ENCODE peak calls at places on chromosomes 16 and 17, in nine cellular contexts. One of them, this sample, is unnamed.

GRCh38 chr17:56918916-56919315 is 5.1 kb upstream of the TRIM25 start:
- DNase-seq in heart left ventricle: no peak
- DNase-seq in midbrain: no peak
- DNase-seq in activated CD8-positive, alpha-beta memory T cell treated with anti-CD3 and anti-CD28 coated beads for 24 hours: no peak
- DNase-seq in retina: no peak
- DNase-seq in pancreas: no peak
- DNase-seq in immature natural killer cell: no peak
- DNase-seq in nephron progenitor cell: no peak
- DNase-seq in memory B cell: no peak
- DNase-seq in this sample: no peak

GRCh38 chr16:11359370-11359769 is 14.1 kb downstream of the RMI2 start:
- DNase-seq in midbrain: no peak
- DNase-seq in heart left ventricle: no peak
- DNase-seq in immature natural killer cell: no peak
- DNase-seq in retina: no peak
- DNase-seq in nephron progenitor cell: peak
- DNase-seq in memory B cell: no peak
- DNase-seq in activated CD8-positive, alpha-beta memory T cell treated with anti-CD3 and anti-CD28 coated beads for 24 hours: no peak
- DNase-seq in pancreas: peak
- DNase-seq in this sample: no peak

GRCh38 chr17:70159980-70160379 is 9.4 kb upstream of the KCNJ2 start:
- DNase-seq in pancreas: no peak
- DNase-seq in activated CD8-positive, alpha-beta memory T cell treated with anti-CD3 and anti-CD28 coated beads for 24 hours: no peak
- DNase-seq in heart left ventricle: no peak
- DNase-seq in memory B cell: no peak
- DNase-seq in nephron progenitor cell: no peak
- DNase-seq in midbrain: no peak
- DNase-seq in retina: no peak
- DNase-seq in immature natural killer cell: no peak
- DNase-seq in this sample: no peak

GRCh38 chr17:33016920-33017319 is 25.3 kb downstream of the SPACA3 start:
- DNase-seq in nephron progenitor cell: no peak
- DNase-seq in activated CD8-positive, alpha-beta memory T cell treated with anti-CD3 and anti-CD28 coated beads for 24 hours: no peak
- DNase-seq in memory B cell: no peak
- DNase-seq in heart left ventricle: no peak
- DNase-seq in retina: no peak
- DNase-seq in pancreas: no peak
- DNase-seq in midbrain: no peak
- DNase-seq in immature natural killer cell: no peak
- DNase-seq in this sample: no peak

GRCh38 chr17:4327638-4328037 is 38.8 kb downstream of the UBE2G1 start:
- DNase-seq in memory B cell: no peak
- DNase-seq in nephron progenitor cell: no peak
- DNase-seq in retina: no peak
- DNase-seq in activated CD8-positive, alpha-beta memory T cell treated with anti-CD3 and anti-CD28 coated beads for 24 hours: no peak
- DNase-seq in heart left ventricle: no peak
- DNase-seq in pancreas: no peak
- DNase-seq in immature natural killer cell: no peak
- DNase-seq in midbrain: no peak
- DNase-seq in this sample: peak

GRCh38 chr17:78432226-78432894 is 53.9 kb downstream of the PGS1 start:
- DNase-seq in pancreas: no peak
- DNase-seq in midbrain: peak
- DNase-seq in retina: no peak
- DNase-seq in immature natural killer cell: no peak
- DNase-seq in nephron progenitor cell: no peak
- DNase-seq in activated CD8-positive, alpha-beta memory T cell treated with anti-CD3 and anti-CD28 coated beads for 24 hours: no peak
- DNase-seq in heart left ventricle: no peak
- DNase-seq in memory B cell: no peak
- DNase-seq in this sample: no peak

GRCh38 chr17:29930399-29931010 is 477 bp upstream of the SSH2 start:
- DNase-seq in pancreas: no peak
- DNase-seq in memory B cell: no peak
- DNase-seq in heart left ventricle: no peak
- DNase-seq in immature natural killer cell: no peak
- DNase-seq in retina: peak
- DNase-seq in midbrain: peak
- DNase-seq in nephron progenitor cell: peak
- DNase-seq in activated CD8-positive, alpha-beta memory T cell treated with anti-CD3 and anti-CD28 coated beads for 24 hours: no peak
- DNase-seq in this sample: no peak

GRCh38 chr17:77718669-77718961 is 239.9 kb upstream of the TNRC6C start:
- DNase-seq in memory B cell: no peak
- DNase-seq in midbrain: no peak
- DNase-seq in retina: no peak
- DNase-seq in immature natural killer cell: no peak
- DNase-seq in pancreas: no peak
- DNase-seq in activated CD8-positive, alpha-beta memory T cell treated with anti-CD3 and anti-CD28 coated beads for 24 hours: no peak
- DNase-seq in nephron progenitor cell: no peak
- DNase-seq in heart left ventricle: no peak
- DNase-seq in this sample: no peak

GRCh38 chr17:28718990-28719433 is 773 bp upstream of the RPL23A start:
- DNase-seq in immature natural killer cell: no peak
- DNase-seq in pancreas: no peak
- DNase-seq in memory B cell: no peak
- DNase-seq in nephron progenitor cell: no peak
- DNase-seq in midbrain: no peak
- DNase-seq in retina: no peak
- DNase-seq in activated CD8-positive, alpha-beta memory T cell treated with anti-CD3 and anti-CD28 coated beads for 24 hours: no peak
- DNase-seq in heart left ventricle: no peak
- DNase-seq in this sample: no peak

GRCh38 chr17:52383493-52384100 is 225.1 kb upstream of the CA10 start:
- DNase-seq in heart left ventricle: peak
- DNase-seq in immature natural killer cell: no peak
- DNase-seq in memory B cell: no peak
- DNase-seq in pancreas: no peak
- DNase-seq in activated CD8-positive, alpha-beta memory T cell treated with anti-CD3 and anti-CD28 coated beads for 24 hours: no peak
- DNase-seq in midbrain: peak
- DNase-seq in retina: peak
- DNase-seq in nephron progenitor cell: peak
- DNase-seq in this sample: peak

GRCh38 chr16:10552998-10553491 is 27.4 kb downstream of the EMP2 start:
- DNase-seq in memory B cell: peak
- DNase-seq in activated CD8-positive, alpha-beta memory T cell treated with anti-CD3 and anti-CD28 coated beads for 24 hours: peak
- DNase-seq in heart left ventricle: peak
- DNase-seq in pancreas: no peak
- DNase-seq in nephron progenitor cell: no peak
- DNase-seq in midbrain: no peak
- DNase-seq in immature natural killer cell: peak
- DNase-seq in retina: no peak
- DNase-seq in this sample: no peak

GRCh38 chr17:80034977-80035686 is 540 bp downstream of the TBC1D16 start:
- DNase-seq in midbrain: no peak
- DNase-seq in retina: peak
- DNase-seq in nephron progenitor cell: peak
- DNase-seq in heart left ventricle: peak
- DNase-seq in memory B cell: peak
- DNase-seq in pancreas: peak
- DNase-seq in immature natural killer cell: peak
- DNase-seq in activated CD8-positive, alpha-beta memory T cell treated with anti-CD3 and anti-CD28 coated beads for 24 hours: peak
- DNase-seq in this sample: peak

GRCh38 chr17:49035470-49036269 is 38.5 kb downstream of the IGF2BP1 start:
- DNase-seq in memory B cell: peak
- DNase-seq in midbrain: no peak
- DNase-seq in retina: peak
- DNase-seq in immature natural killer cell: no peak
- DNase-seq in pancreas: peak
- DNase-seq in activated CD8-positive, alpha-beta memory T cell treated with anti-CD3 and anti-CD28 coated beads for 24 hours: peak
- DNase-seq in heart left ventricle: no peak
- DNase-seq in nephron progenitor cell: peak
- DNase-seq in this sample: peak

GRCh38 chr16:66324785-66325184 is 41.7 kb upstream of the CDH5 start:
- DNase-seq in midbrain: peak
- DNase-seq in retina: peak
- DNase-seq in heart left ventricle: no peak
- DNase-seq in activated CD8-positive, alpha-beta memory T cell treated with anti-CD3 and anti-CD28 coated beads for 24 hours: no peak
- DNase-seq in nephron progenitor cell: peak
- DNase-seq in pancreas: no peak
- DNase-seq in immature natural killer cell: no peak
- DNase-seq in memory B cell: no peak
- DNase-seq in this sample: peak

GRCh38 chr17:49595980-49596379 is 20.3 kb downstream of the NXPH3 start:
- DNase-seq in nephron progenitor cell: no peak
- DNase-seq in immature natural killer cell: no peak
- DNase-seq in memory B cell: no peak
- DNase-seq in activated CD8-positive, alpha-beta memory T cell treated with anti-CD3 and anti-CD28 coated beads for 24 hours: no peak
- DNase-seq in pancreas: no peak
- DNase-seq in heart left ventricle: no peak
- DNase-seq in retina: no peak
- DNase-seq in midbrain: no peak
- DNase-seq in this sample: no peak

GRCh38 chr16:75555707-75556512 is at the start of gene TMEM231:
- DNase-seq in nephron progenitor cell: peak
- DNase-seq in heart left ventricle: peak
- DNase-seq in pancreas: peak
- DNase-seq in immature natural killer cell: peak
- DNase-seq in midbrain: peak
- DNase-seq in retina: peak
- DNase-seq in memory B cell: peak
- DNase-seq in activated CD8-positive, alpha-beta memory T cell treated with anti-CD3 and anti-CD28 coated beads for 24 hours: peak
- DNase-seq in this sample: peak

GRCh38 chr17:65561394-65562205 is at the start of gene AXIN2:
- DNase-seq in heart left ventricle: peak
- DNase-seq in activated CD8-positive, alpha-beta memory T cell treated with anti-CD3 and anti-CD28 coated beads for 24 hours: peak
- DNase-seq in midbrain: peak
- DNase-seq in immature natural killer cell: peak
- DNase-seq in retina: peak
- DNase-seq in nephron progenitor cell: peak
- DNase-seq in memory B cell: peak
- DNase-seq in pancreas: peak
- DNase-seq in this sample: peak

This sample was measured in MG63.